ENCODE peak calls at places on chromosomes 5 and 9, in ten cellular contexts. D is endothelial cell of umbilical vein, H is mucosa of descending colon, A is choroid plexus epithelial cell, Z is sigmoid colon, S is AG09319, I is neural progenitor cell, W is thyroid gland, T is chondrocyte, O is stomach. R is an unnamed sample.

GRCh38 chr5:7795311-7795710 is 55.6 kb downstream of the CFAP90 start:
- DNase-seq in Z (no peak), D (no peak), H (no peak), A (no peak), S (no peak), O (no peak), W (no peak), T (no peak), I (peak; percentile 23), R (no peak)

GRCh38 chr9:122097679-122098315 is 4.7 kb upstream of the TTLL11 start:
- DNase-seq in T (no peak), Z (no peak), S (no peak), O (no peak), W (no peak), I (no peak), H (no peak), D (no peak), A (no peak), R (no peak)

GRCh38 chr5:78627175-78627574 is 21.4 kb downstream of the LHFPL2 start:
- DNase-seq in I (no peak), D (peak; percentile 44), S (no peak), T (no peak), A (peak; percentile 78), O (no peak), W (no peak), Z (peak; percentile 76), H (no peak), R (peak; percentile 7)

GRCh38 chr9:80605129-80605528 is 1033.4 kb downstream of the TLE4 start:
- DNase-seq in Z (no peak), O (no peak), I (peak; percentile 40), S (peak; percentile 14), T (no peak), H (no peak), A (peak; percentile 81), W (no peak), D (peak; percentile 2), R (no peak)

GRCh38 chr9:134268308-134268724 is 57.9 kb upstream of the RXRA start:
- DNase-seq in T (no peak), D (no peak), S (no peak), I (no peak), H (peak; percentile 31), A (peak; percentile 58), Z (no peak), W (no peak), O (peak; percentile 42), R (no peak)

GRCh38 chr9:32395483-32396216 is 11.2 kb downstream of the ACO1 start:
- DNase-seq in S (peak; percentile 82), I (no peak), H (no peak), W (peak; percentile 23), O (no peak), D (peak; percentile 95), A (peak; percentile 98), Z (peak; percentile 78), T (no peak), R (no peak)

GRCh38 chr5:42982107-42982622 is 58.0 kb downstream of the ANXA2R start:
- DNase-seq in A (no peak), H (no peak), S (no peak), W (no peak), Z (no peak), I (peak; percentile 62), D (peak; percentile 30), T (no peak), O (no peak), R (no peak)

GRCh38 chr5:8864053-8864452 is 681.8 kb downstream of the SEMA5A start:
- DNase-seq in Z (no peak), D (peak; percentile 13), H (peak; percentile 25), A (peak; percentile 58), W (no peak), O (no peak), T (no peak), I (peak; percentile 56), S (no peak), R (no peak)

GRCh38 chr5:169748189-169748588 is 111.1 kb downstream of the DOCK2 start:
- DNase-seq in I (no peak), S (no peak), O (no peak), W (no peak), Z (no peak), H (no peak), T (no peak), A (no peak), D (no peak), R (no peak)

GRCh38 chr9:98255064-98255577 is 328 bp downstream of the TBC1D2 start:
- DNase-seq in O (peak; percentile 46), Z (peak; percentile 67), W (no peak), A (peak; percentile 70), I (peak; percentile 73), D (no peak), H (peak; percentile 63), T (no peak), S (no peak), R (no peak)

GRCh38 chr9:98254236-98255063 is 999 bp downstream of the TBC1D2 start:
- DNase-seq in I (no peak), T (no peak), S (no peak), Z (no peak), A (peak; percentile 36), W (no peak), O (no peak), H (no peak), D (no peak), R (no peak)

GRCh38 chr9:98256632-98257218 is 1.3 kb upstream of the TBC1D2 start:
- DNase-seq in S (no peak), H (peak; percentile 44), Z (no peak), T (no peak), I (peak; percentile 21), W (no peak), O (no peak), D (no peak), A (peak; percentile 31), R (no peak)

GRCh38 chr9:98253563-98253962 is 1.9 kb downstream of the TBC1D2 start:
- DNase-seq in I (no peak), W (peak; percentile 39), H (no peak), O (no peak), A (no peak), D (no peak), T (no peak), S (no peak), Z (no peak), R (no peak)

GRCh38 chr9:98255578-98256296 is at the start of gene TBC1D2:
- DNase-seq in T (peak; percentile 97), W (peak; percentile 98), A (peak; percentile 94), D (peak; percentile 94), Z (peak; percentile 97), H (peak; percentile 99), I (peak; percentile 95), O (peak; percentile 99), S (peak; percentile 82), R (peak; percentile 95)
- TF ChIP-seq CTCF in T (peak; percentile 67), W (no peak), A (peak; percentile 41), D (no peak), Z (no peak), H (no peak), I (peak; percentile 34), O (no peak), S (peak; percentile 17), R (peak; percentile 41)

DNA sequence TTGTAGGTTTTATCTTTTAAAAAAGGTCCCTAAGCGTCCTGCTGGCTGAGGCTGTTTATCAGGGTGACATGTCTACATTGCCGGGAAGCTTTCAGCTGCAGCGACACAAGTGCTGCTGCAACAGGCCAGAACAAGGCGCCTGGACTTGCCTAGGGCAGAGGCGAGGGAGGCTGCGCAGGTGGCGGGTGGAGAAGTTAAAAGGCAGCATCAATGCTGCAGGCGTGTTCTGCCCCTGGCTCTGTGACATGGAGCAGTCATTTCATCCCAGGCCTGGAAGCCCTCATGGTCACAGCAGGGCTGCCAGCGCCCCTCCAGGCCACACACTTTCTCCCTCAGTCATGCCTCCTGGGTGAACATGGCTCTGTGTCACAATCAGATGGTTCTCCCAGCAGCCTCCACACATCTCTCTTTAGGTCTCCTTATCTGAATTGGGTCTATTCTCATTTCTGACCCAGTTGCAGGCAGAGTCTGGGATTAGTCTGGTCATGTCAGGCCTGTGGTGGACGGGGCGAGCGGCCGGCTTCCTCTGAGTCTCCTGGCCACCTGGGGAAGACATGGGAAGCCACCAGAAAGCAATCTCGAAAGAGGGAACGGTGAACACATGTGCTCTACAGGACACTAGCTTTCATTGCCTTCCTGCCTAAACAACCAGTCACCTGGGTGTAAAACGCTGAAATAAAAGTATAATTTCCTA is 41.3 kb downstream of the IRX2 start:
- DNase-seq in I (no peak), H (no peak), D (no peak), A (no peak), Z (peak; percentile 37), O (no peak), W (no peak), T (no peak), S (no peak), R (no peak)
- TF ChIP-seq CTCF in I (no peak), H (no peak), D (no peak), A (no peak), Z (no peak), O (no peak), W (no peak), T (no peak), S (no peak), R (no peak)

GRCh38 chr5:133366438-133366837 is 245.9 kb downstream of the FSTL4 start:
- DNase-seq in O (no peak), T (no peak), W (no peak), D (no peak), A (peak; percentile 3), S (no peak), Z (no peak), H (no peak), I (no peak), R (no peak)
- TF ChIP-seq CTCF in O (no peak), T (no peak), W (no peak), D (no peak), A (peak; percentile 4), S (no peak), Z (no peak), H (no peak), I (no peak), R (no peak)

GRCh38 chr5:172941067-172941516 is 18.1 kb upstream of the RPL26L1 start:
- DNase-seq in T (peak; percentile 32), Z (no peak), H (no peak), D (no peak), A (peak; percentile 30), O (no peak), S (no peak), I (no peak), W (no peak), R (no peak)

GRCh38 chr5:172936441-172936840 is 22.8 kb upstream of the RPL26L1 start:
- DNase-seq in H (no peak), S (no peak), Z (no peak), A (no peak), O (no peak), W (no peak), D (no peak), T (no peak), I (no peak), R (no peak)

GRCh38 chr5:172939561-172939960 is 19.7 kb upstream of the RPL26L1 start:
- DNase-seq in H (no peak), Z (no peak), I (peak; percentile 63), D (no peak), A (no peak), W (no peak), T (peak; percentile 58), O (no peak), S (no peak), R (no peak)

GRCh38 chr5:172940242-172941066 is 18.8 kb upstream of the RPL26L1 start:
- DNase-seq in A (no peak), W (no peak), D (no peak), O (no peak), H (no peak), T (peak; percentile 19), S (no peak), I (no peak), Z (no peak), R (no peak)

DNA sequence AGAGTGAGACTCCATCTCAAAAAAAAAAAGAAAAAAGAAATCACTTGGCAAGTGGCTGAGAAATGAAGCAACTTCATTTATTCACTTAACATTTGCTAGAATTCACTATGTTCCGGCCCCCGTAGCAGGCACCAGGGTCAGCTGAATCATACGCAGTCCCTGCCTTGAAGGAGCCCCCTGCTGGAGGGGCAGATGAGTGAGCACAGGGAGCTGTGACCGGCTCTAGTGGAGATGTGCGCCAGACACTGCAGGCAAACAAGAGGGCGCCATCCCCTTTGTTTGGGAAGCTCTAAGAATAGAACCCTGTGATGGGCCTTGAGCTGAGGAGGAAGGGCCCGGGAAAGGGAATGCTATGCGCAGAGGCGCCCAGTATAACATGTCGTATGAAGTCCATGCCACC is 20.2 kb upstream of the RPL26L1 start:
- DNase-seq in A (peak; percentile 48), T (peak; percentile 55), S (no peak), Z (no peak), H (peak; percentile 24), D (no peak), O (no peak), I (peak; percentile 50), W (no peak), R (no peak)
- TF ChIP-seq CTCF in A (peak; percentile 57), T (peak; percentile 59), S (peak; percentile 23), Z (no peak), H (no peak), D (peak; percentile 35), O (no peak), I (peak; percentile 45), W (no peak), R (peak; percentile 46)

R was measured in type B pancreatic cell.